ENCODE peak calls at places on chromosomes 16 and 17, in nine cellular contexts. U is tibial nerve, M is Peyer's patch, O is esophagus squamous epithelium, R is gastrocnemius medialis, S is HepG2, X is erythroblast, Q is stomach, B is lower leg skin. E is an unnamed sample.

GRCh38 chr16:25413962-25414361 is 156.3 kb upstream of the ZKSCAN2 start:
- DNase-seq in U (no peak), M (no peak), O (no peak), R (no peak), S (no peak), X (no peak), Q (no peak), B (no peak), E (no peak)

GRCh38 chr17:18235743-18236256 is 10.4 kb downstream of the LLGL1 start:
- DNase-seq in U (no peak), M (no peak), O (no peak), R (no peak), S (no peak), X (no peak), Q (no peak), B (no peak), E (peak)

GRCh38 chr16:86080131-86080875 is 181.3 kb downstream of the IRF8 start:
- DNase-seq in U (peak), M (peak), O (no peak), R (no peak), S (no peak), X (no peak), Q (no peak), B (no peak), E (no peak)

GRCh38 chr16:80735846-80736245 is 68.6 kb downstream of the CDYL2 start:
- DNase-seq in U (no peak), M (no peak), O (no peak), R (no peak), S (peak), X (no peak), Q (no peak), B (no peak), E (no peak)

GRCh38 chr17:36823850-36824677 is 113.2 kb upstream of the LHX1 start:
- DNase-seq in U (no peak), M (no peak), O (no peak), R (no peak), S (no peak), X (no peak), Q (no peak), B (no peak), E (no peak)

GRCh38 chr16:30644334-30644830 is 6.4 kb upstream of the PRR14 start:
- DNase-seq in U (no peak), M (no peak), O (no peak), R (no peak), S (no peak), X (no peak), Q (no peak), B (no peak), E (no peak)

GRCh38 chr17:43908111-43908721 is 880 bp upstream of the MPP2 start:
- DNase-seq in U (peak), M (peak), O (no peak), R (peak), S (no peak), X (peak), Q (peak), B (peak), E (peak)

GRCh38 chr17:79473836-79474204 is 137.0 kb downstream of the RBFOX3 start:
- DNase-seq in U (no peak), M (no peak), O (no peak), R (no peak), S (no peak), X (no peak), Q (no peak), B (no peak), E (no peak)

GRCh38 chr16:8885674-8886592 is 3.8 kb downstream of the LITAFD start:
- DNase-seq in U (no peak), M (peak), O (no peak), R (no peak), S (peak), X (peak), Q (no peak), B (no peak), E (peak)

GRCh38 chr17:40556884-40557414 is 8.3 kb downstream of the CCR7 start:
- DNase-seq in U (no peak), M (peak), O (no peak), R (no peak), S (no peak), X (no peak), Q (peak), B (no peak), E (no peak)

GRCh38 chr16:13913374-13914292 is 6.3 kb upstream of the ERCC4 start:
- DNase-seq in U (no peak), M (no peak), O (no peak), R (no peak), S (no peak), X (no peak), Q (no peak), B (no peak), E (no peak)

GRCh38 chr17:2704031-2704889 is 7.3 kb downstream of the CLUH start:
- DNase-seq in U (no peak), M (no peak), O (no peak), R (no peak), S (no peak), X (no peak), Q (no peak), B (no peak), E (no peak)

GRCh38 chr16:87314990-87315420 is 2.2 kb downstream of the C16orf95 start:
- DNase-seq in U (no peak), M (no peak), O (no peak), R (no peak), S (no peak), X (no peak), Q (no peak), B (no peak), E (no peak)

GRCh38 chr17:73787036-73787720 is 142.9 kb upstream of the SDK2 start:
- DNase-seq in U (no peak), M (peak), O (no peak), R (no peak), S (no peak), X (no peak), Q (peak), B (no peak), E (no peak)

GRCh38 chr16:8716592-8716991 is 42.2 kb downstream of the ABAT start:
- DNase-seq in U (no peak), M (no peak), O (no peak), R (no peak), S (no peak), X (no peak), Q (no peak), B (no peak), E (peak)

GRCh38 chr17:64177346-64178010 is 47.5 kb upstream of the ERN1 start:
- DNase-seq in U (no peak), M (no peak), O (no peak), R (no peak), S (no peak), X (no peak), Q (no peak), B (no peak), E (no peak)
- TF ChIP-seq POLR2A in U (no peak), M (no peak), O (no peak), R (no peak), S (no peak), X (no peak), Q (no peak), B (no peak), E (no peak)

DNA sequence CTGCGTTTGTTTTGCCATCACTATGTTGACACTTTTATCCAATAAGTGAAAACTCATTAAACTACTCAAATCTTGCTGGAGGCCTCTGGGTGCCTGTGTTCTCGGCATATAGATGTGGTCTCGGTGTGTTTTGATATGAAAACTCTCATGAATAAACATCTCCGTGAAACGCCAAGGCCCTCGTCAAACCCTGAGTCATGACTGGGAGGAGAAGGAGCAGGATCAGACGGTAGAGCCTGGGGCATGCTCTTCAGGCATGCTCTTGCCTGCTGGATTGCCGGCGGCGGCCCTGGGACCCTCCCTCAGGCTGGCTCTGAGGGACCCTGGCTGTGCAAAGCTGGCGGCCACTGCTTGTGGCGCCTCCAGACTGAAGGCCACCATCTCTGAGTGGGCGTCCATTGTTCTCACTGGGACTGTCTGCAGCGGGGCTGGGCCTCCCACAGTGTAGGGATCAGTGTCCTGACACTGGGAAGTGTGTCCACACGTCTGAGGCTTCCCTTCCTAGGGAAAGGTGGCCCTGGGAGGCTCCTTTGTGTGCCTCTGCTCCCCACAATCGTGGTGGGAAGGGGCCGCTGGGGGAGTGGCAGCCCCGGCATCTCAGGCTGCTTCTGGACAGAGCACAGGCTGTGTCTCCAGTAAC is 1.7 kb upstream of the NPB start:
- DNase-seq in U (no peak), M (no peak), O (no peak), R (no peak), S (no peak), X (no peak), Q (no peak), B (no peak), E (no peak)
- TF ChIP-seq POLR2A in U (no peak), M (no peak), O (no peak), R (no peak), S (no peak), X (peak), Q (no peak), B (no peak), E (no peak)

DNA sequence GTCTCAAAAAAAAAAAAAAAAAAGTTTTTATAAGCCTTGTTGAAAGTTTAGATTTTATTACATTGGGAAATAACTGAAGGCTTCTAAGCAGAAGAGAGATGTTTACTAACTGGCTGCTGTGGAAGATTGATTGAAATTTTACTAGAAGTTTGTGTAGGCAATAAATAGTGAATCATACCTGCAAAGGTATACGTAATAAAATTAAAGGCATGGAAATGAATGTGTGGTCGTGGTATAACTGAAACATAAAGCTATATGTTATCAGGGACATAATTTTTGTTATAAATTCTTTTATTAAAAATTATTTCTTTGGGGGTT is 8.7 kb downstream of the LUC7L3 start:
- DNase-seq in U (no peak), M (no peak), O (no peak), R (no peak), S (no peak), X (no peak), Q (no peak), B (no peak), E (no peak)
- TF ChIP-seq POLR2A in U (no peak), M (no peak), O (no peak), R (no peak), S (no peak), X (no peak), Q (no peak), B (no peak), E (no peak)

GRCh38 chr16:11253009-11253994 is 2.7 kb downstream of the SOCS1 start:
- DNase-seq in U (no peak), M (peak), O (no peak), R (no peak), S (no peak), X (no peak), Q (no peak), B (no peak), E (peak)

GRCh38 chr16:11250091-11250785 is 5.8 kb downstream of the SOCS1 start:
- DNase-seq in U (no peak), M (no peak), O (no peak), R (no peak), S (no peak), X (no peak), Q (no peak), B (no peak), E (peak)

GRCh38 chr16:11252482-11252931 is 3.5 kb downstream of the SOCS1 start:
- DNase-seq in U (no peak), M (no peak), O (no peak), R (no peak), S (no peak), X (no peak), Q (no peak), B (no peak), E (no peak)

GRCh38 chr16:11250786-11251524 is 5.0 kb downstream of the SOCS1 start:
- DNase-seq in U (no peak), M (no peak), O (no peak), R (no peak), S (no peak), X (no peak), Q (no peak), B (no peak), E (peak)

DNA sequence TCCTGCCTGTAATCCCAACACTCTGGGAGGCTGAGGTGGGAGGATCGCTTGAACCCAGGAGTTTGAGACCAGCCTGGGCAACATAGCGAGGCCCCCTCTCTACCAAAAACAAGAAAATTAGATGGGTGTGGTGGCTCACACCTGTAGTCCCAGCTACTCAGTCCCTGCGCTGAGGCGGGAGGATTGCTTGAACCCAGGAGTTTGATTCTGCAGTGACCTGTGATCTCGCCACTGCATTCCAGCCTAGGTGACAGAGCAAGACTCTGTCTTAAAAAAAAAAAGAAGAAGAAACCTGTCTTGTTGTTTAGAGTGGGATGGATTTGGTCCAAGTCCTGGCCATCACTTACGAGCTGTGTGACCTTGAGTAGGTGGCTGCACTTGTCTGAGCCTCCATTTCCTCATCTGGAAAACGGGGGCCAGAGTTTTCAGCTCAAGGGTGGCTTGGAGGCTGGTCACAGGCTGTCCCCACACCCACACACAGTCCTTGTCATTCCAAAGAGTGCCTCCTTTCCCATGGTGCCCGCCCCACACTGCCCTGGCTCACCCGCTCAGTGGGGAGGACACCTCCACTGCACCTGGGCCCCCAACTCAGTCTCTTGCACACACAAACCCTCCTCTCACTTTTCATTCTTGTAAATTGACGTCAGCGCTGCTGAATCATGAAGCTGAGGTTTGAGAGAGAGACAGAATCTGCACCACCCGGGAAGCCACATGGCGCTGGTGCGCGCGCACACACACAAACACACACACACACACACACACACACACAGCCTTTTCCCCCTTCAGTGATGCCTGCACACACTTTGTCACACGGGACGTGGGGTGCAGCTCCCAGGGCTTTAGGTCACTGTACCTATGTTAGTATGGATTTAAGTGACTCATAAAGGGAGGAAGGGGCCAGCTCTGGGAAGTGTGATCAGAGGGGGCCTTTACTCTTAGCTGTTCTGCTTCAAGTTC is 4.2 kb downstream of the SOCS1 start:
- DNase-seq in U (no peak), M (peak), O (no peak), R (no peak), S (no peak), X (no peak), Q (peak), B (no peak), E (peak)
- TF ChIP-seq POLR2A in U (no peak), M (peak), O (no peak), R (no peak), S (peak), X (peak), Q (no peak), B (no peak), E (peak)